ENCODE peak calls at places on chromosomes 5 and 9, in nine cellular contexts. A is HS-27A, L is heart right ventricle, C is mammary epithelial cell, P is HCT116, F is H4, Y is fibroblast of the conjunctiva, Z is psoas muscle, G is NCI-H460. D is an unnamed sample.

GRCh38 chr5:59786271-59786805 is 107.2 kb downstream of the PDE4D start:
- DNase-seq in A (no peak), L (no peak), C (peak), P (no peak), F (peak), Y (peak), Z (no peak), G (no peak), D (no peak)

GRCh38 chr5:41856644-41857491 is 13.4 kb downstream of the OXCT1 start:
- DNase-seq in A (peak), L (peak), C (peak), P (peak), F (peak), Y (peak), Z (no peak), G (peak), D (peak)

GRCh38 chr9:94250456-94250855 is 8.6 kb upstream of the ZNF169 start:
- DNase-seq in A (no peak), L (no peak), C (peak), P (no peak), F (peak), Y (no peak), Z (no peak), G (no peak), D (no peak)

GRCh38 chr5:174625591-174626365 is 98.6 kb upstream of the MSX2 start:
- DNase-seq in A (no peak), L (no peak), C (no peak), P (no peak), F (no peak), Y (no peak), Z (no peak), G (no peak), D (no peak)

GRCh38 chr5:116237917-116238502 is 153.2 kb downstream of the COMMD10 start:
- DNase-seq in A (no peak), L (no peak), C (no peak), P (peak), F (peak), Y (no peak), Z (no peak), G (no peak), D (no peak)

GRCh38 chr9:115170674-115171073 is 52.7 kb upstream of the TNC start:
- DNase-seq in A (no peak), L (no peak), C (peak), P (peak), F (peak), Y (no peak), Z (peak), G (peak), D (no peak)

GRCh38 chr9:18441245-18441644 is 32.7 kb upstream of the ADAMTSL1 start:
- DNase-seq in A (no peak), L (no peak), C (no peak), P (no peak), F (no peak), Y (no peak), Z (no peak), G (no peak), D (no peak)

GRCh38 chr5:79120221-79120620 is 8.6 kb downstream of the BHMT start:
- DNase-seq in A (no peak), L (no peak), C (peak), P (no peak), F (no peak), Y (no peak), Z (no peak), G (no peak), D (no peak)

GRCh38 chr5:80268916-80269315 is 13.1 kb upstream of the SERINC5 start:
- DNase-seq in A (no peak), L (no peak), C (no peak), P (no peak), F (peak), Y (no peak), Z (no peak), G (no peak), D (no peak)

GRCh38 chr5:172994405-172994804 is 10.8 kb downstream of the ATP6V0E1 start:
- DNase-seq in A (no peak), L (no peak), C (no peak), P (no peak), F (no peak), Y (no peak), Z (no peak), G (no peak), D (no peak)

GRCh38 chr9:94865599-94866456 is 139.3 kb downstream of the AOPEP start:
- DNase-seq in A (no peak), L (no peak), C (no peak), P (no peak), F (peak), Y (no peak), Z (peak), G (peak), D (no peak)

GRCh38 chr5:119280380-119280779 is 75.4 kb upstream of the TNFAIP8 start:
- DNase-seq in A (no peak), L (no peak), C (no peak), P (no peak), F (no peak), Y (no peak), Z (no peak), G (no peak), D (no peak)

GRCh38 chr5:83567741-83568530 is 96.4 kb downstream of the VCAN start:
- DNase-seq in A (no peak), L (no peak), C (peak), P (no peak), F (peak), Y (peak), Z (no peak), G (no peak), D (no peak)

GRCh38 chr5:168740821-168741213 is 161.6 kb upstream of the PANK3 start:
- DNase-seq in A (no peak), L (peak), C (no peak), P (no peak), F (no peak), Y (no peak), Z (no peak), G (no peak), D (no peak)

GRCh38 chr5:141343242-141343952 is at the start of gene PCDHGA3:
- DNase-seq in A (no peak), L (peak), C (peak), P (no peak), F (peak), Y (peak), Z (no peak), G (no peak), D (no peak)

GRCh38 chr9:89576404-89576824 is 28.4 kb upstream of the GADD45G start:
- DNase-seq in A (no peak), L (no peak), C (no peak), P (peak), F (peak), Y (peak), Z (no peak), G (peak), D (no peak)

GRCh38 chr5:178526796-178527457 is 63.3 kb downstream of the COL23A1 start:
- DNase-seq in A (no peak), L (no peak), C (no peak), P (no peak), F (no peak), Y (no peak), Z (no peak), G (no peak), D (no peak)

GRCh38 chr9:78280982-78281668 is 15.8 kb upstream of the PSAT1 start:
- DNase-seq in A (no peak), L (peak), C (no peak), P (no peak), F (peak), Y (peak), Z (peak), G (no peak), D (no peak)

GRCh38 chr5:72156921-72157320 is 49.6 kb downstream of the MAP1B start:
- DNase-seq in A (no peak), L (no peak), C (peak), P (no peak), F (peak), Y (peak), Z (no peak), G (no peak), D (no peak)

GRCh38 chr9:16230731-16231130 is 639.7 kb downstream of the BNC2 start:
- DNase-seq in A (no peak), L (no peak), C (no peak), P (no peak), F (no peak), Y (no peak), Z (no peak), G (no peak), D (no peak)

GRCh38 chr5:171577940-171578856 is 158.8 kb downstream of the FGF18 start:
- DNase-seq in A (no peak), L (peak), C (no peak), P (no peak), F (peak), Y (no peak), Z (peak), G (no peak), D (no peak)

GRCh38 chr9:96217358-96217755 is 84.6 kb downstream of the HSD17B3 start:
- DNase-seq in A (no peak), L (no peak), C (no peak), P (no peak), F (no peak), Y (no peak), Z (no peak), G (no peak), D (no peak)

GRCh38 chr5:160418561-160419457 is at the start of gene SLU7:
- DNase-seq in A (peak), L (peak), C (peak), P (peak), F (peak), Y (peak), Z (peak), G (peak), D (peak)

GRCh38 chr9:136910197-136910900 is 24.0 kb downstream of the TRAF2 start:
- DNase-seq in A (no peak), L (no peak), C (no peak), P (no peak), F (no peak), Y (no peak), Z (no peak), G (no peak), D (no peak)

GRCh38 chr5:69368458-69369368 is 607 bp downstream of the AK6 start:
- DNase-seq in A (peak), L (no peak), C (no peak), P (peak), F (no peak), Y (peak), Z (no peak), G (no peak), D (no peak)

GRCh38 chr5:41083306-41083705 is 12.2 kb upstream of the MROH2B start:
- DNase-seq in A (no peak), L (no peak), C (no peak), P (no peak), F (peak), Y (peak), Z (no peak), G (no peak), D (no peak)

GRCh38 chr5:90590-91547 is 1.1 kb upstream of the PLEKHG4B start:
- DNase-seq in A (no peak), L (no peak), C (no peak), P (no peak), F (no peak), Y (no peak), Z (no peak), G (peak), D (no peak)

GRCh38 chr5:96934291-96934694 is 1.6 kb upstream of the LNPEP start:
- DNase-seq in A (no peak), L (no peak), C (no peak), P (no peak), F (peak), Y (no peak), Z (no peak), G (no peak), D (no peak)

GRCh38 chr9:112239708-112240107 is 64.6 kb upstream of the SUSD1 start:
- DNase-seq in A (no peak), L (no peak), C (no peak), P (no peak), F (no peak), Y (no peak), Z (no peak), G (no peak), D (no peak)

GRCh38 chr5:134003064-134003956 is 1.5 kb downstream of the VDAC1 start:
- DNase-seq in A (no peak), L (no peak), C (no peak), P (no peak), F (no peak), Y (no peak), Z (no peak), G (no peak), D (peak)

GRCh38 chr9:112443200-112443599 is 43.4 kb upstream of the KIAA1958 start:
- DNase-seq in A (peak), L (no peak), C (no peak), P (no peak), F (no peak), Y (peak), Z (no peak), G (peak), D (no peak)

GRCh38 chr5:125847561-125847960 is 575.6 kb upstream of the GRAMD2B start:
- DNase-seq in A (no peak), L (no peak), C (no peak), P (no peak), F (no peak), Y (no peak), Z (no peak), G (no peak), D (no peak)

GRCh38 chr5:73312146-73312871 is 136.3 kb downstream of the FOXD1 start:
- DNase-seq in A (peak), L (no peak), C (no peak), P (no peak), F (peak), Y (peak), Z (no peak), G (no peak), D (peak)

GRCh38 chr5:109844695-109845094 is 155.0 kb downstream of the MAN2A1 start:
- DNase-seq in A (no peak), L (no peak), C (peak), P (no peak), F (peak), Y (no peak), Z (no peak), G (no peak), D (no peak)

GRCh38 chr9:133762488-133763271 is 24.5 kb upstream of the SARDH start:
- DNase-seq in A (no peak), L (peak), C (no peak), P (no peak), F (no peak), Y (no peak), Z (peak), G (no peak), D (no peak)

GRCh38 chr5:112933651-112934365 is 11.8 kb upstream of the REEP5 start:
- DNase-seq in A (no peak), L (no peak), C (peak), P (no peak), F (no peak), Y (peak), Z (no peak), G (no peak), D (no peak)

GRCh38 chr9:111601237-111602018 is 2.0 kb upstream of the PTGR1 start:
- DNase-seq in A (no peak), L (no peak), C (no peak), P (no peak), F (peak), Y (no peak), Z (no peak), G (peak), D (no peak)

GRCh38 chr5:95673076-95673475 is 9.7 kb downstream of the SPATA9 start:
- DNase-seq in A (no peak), L (peak), C (no peak), P (no peak), F (no peak), Y (peak), Z (peak), G (peak), D (no peak)